ENCODE peak calls at places on chromosomes 7 and 10, in ten cellular contexts. L is brain microvascular endothelial cell, U is mesenchymal stem cell, C is tibial nerve, B is WERI-Rb-1, P is H9, V is substantia nigra, Y is heart left ventricle, D is right lobe of liver, F is GM23248. X is an unnamed sample.

GRCh38 chr7:20359397-20359963 is 28.8 kb downstream of the ITGB8 start:
- DNase-seq in L (no peak), U (no peak), C (no peak), B (no peak), P (no peak), V (no peak), Y (no peak), D (no peak), F (peak), X (no peak)

GRCh38 chr7:123675092-123675473 is 19.4 kb downstream of the LMOD2 start:
- DNase-seq in L (no peak), U (peak), C (no peak), B (no peak), P (no peak), V (no peak), Y (no peak), D (no peak), F (peak), X (no peak)

GRCh38 chr10:71631007-71631859 is 88.3 kb downstream of the C10orf105 start:
- DNase-seq in L (no peak), U (no peak), C (no peak), B (peak), P (no peak), V (no peak), Y (no peak), D (no peak), F (no peak), X (no peak)

GRCh38 chr10:49662169-49662830 is 17.2 kb upstream of the C10orf53 start:
- DNase-seq in L (no peak), U (no peak), C (no peak), B (no peak), P (no peak), V (no peak), Y (no peak), D (no peak), F (no peak), X (no peak)

GRCh38 chr10:11396311-11396960 is 215.0 kb downstream of the USP6NL start:
- DNase-seq in L (no peak), U (no peak), C (no peak), B (no peak), P (no peak), V (no peak), Y (no peak), D (no peak), F (no peak), X (no peak)

GRCh38 chr7:99137418-99138180 is 6.3 kb downstream of the SMURF1 start:
- DNase-seq in L (peak), U (peak), C (no peak), B (no peak), P (peak), V (no peak), Y (no peak), D (no peak), F (peak), X (no peak)

GRCh38 chr10:122140477-122140902 is 130.6 kb upstream of the BTBD16 start:
- DNase-seq in L (peak), U (peak), C (no peak), B (no peak), P (no peak), V (no peak), Y (no peak), D (no peak), F (peak), X (peak)

GRCh38 chr7:70016044-70016770 is 417.9 kb downstream of the AUTS2 start:
- DNase-seq in L (peak), U (peak), C (no peak), B (no peak), P (no peak), V (no peak), Y (no peak), D (no peak), F (no peak), X (no peak)

GRCh38 chr7:22866965-22867364 is 44.3 kb upstream of the TOMM7 start:
- DNase-seq in L (peak), U (no peak), C (no peak), B (no peak), P (no peak), V (no peak), Y (no peak), D (no peak), F (peak), X (no peak)

GRCh38 chr7:6451224-6451705 is 3.5 kb upstream of the DAGLB start:
- DNase-seq in L (no peak), U (no peak), C (no peak), B (no peak), P (no peak), V (no peak), Y (no peak), D (no peak), F (no peak), X (no peak)

GRCh38 chr10:69361303-69361614 is 55.5 kb downstream of the TACR2 start:
- DNase-seq in L (no peak), U (no peak), C (no peak), B (no peak), P (no peak), V (no peak), Y (no peak), D (no peak), F (no peak), X (peak)

GRCh38 chr10:57017356-57018037 is 656.4 kb upstream of the ZWINT start:
- DNase-seq in L (no peak), U (no peak), C (no peak), B (no peak), P (no peak), V (no peak), Y (no peak), D (no peak), F (no peak), X (no peak)

GRCh38 chr10:31947144-31947926 is 18.7 kb upstream of the ARHGAP12 start:
- DNase-seq in L (peak), U (peak), C (no peak), B (no peak), P (no peak), V (no peak), Y (no peak), D (no peak), F (peak), X (no peak)

GRCh38 chr7:66114743-66115727 is at the start of gene CRCP:
- DNase-seq in L (peak), U (peak), C (peak), B (peak), P (peak), V (peak), Y (peak), D (peak), F (peak), X (peak)

DNA sequence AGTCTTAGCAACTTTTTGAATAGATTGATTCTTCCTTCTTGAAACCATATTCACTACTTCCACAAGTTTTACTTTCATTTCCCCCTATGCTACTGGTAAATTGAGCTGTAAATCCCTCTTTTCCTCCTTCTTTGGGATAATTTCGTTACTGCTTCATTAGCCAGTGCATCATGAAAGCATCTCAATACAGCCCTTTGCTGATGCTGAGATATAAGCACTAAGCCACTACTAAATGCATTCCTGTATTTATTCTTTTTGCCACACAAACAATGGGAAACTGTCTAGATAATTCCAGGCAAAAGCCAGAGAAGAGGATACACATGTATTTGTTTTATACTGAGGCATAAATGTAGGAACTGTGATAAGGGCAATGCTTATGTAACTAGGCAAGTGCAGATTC is 313.9 kb downstream of the NXPH1 start:
- DNase-seq in L (no peak), U (no peak), C (no peak), B (no peak), P (no peak), V (no peak), Y (no peak), D (no peak), F (no peak), X (no peak)
- H3K27ac ChIP-seq in L (no peak), U (no peak), C (no peak), B (no peak), P (no peak), V (no peak), Y (no peak), D (no peak), F (no peak), X (no peak)

DNA sequence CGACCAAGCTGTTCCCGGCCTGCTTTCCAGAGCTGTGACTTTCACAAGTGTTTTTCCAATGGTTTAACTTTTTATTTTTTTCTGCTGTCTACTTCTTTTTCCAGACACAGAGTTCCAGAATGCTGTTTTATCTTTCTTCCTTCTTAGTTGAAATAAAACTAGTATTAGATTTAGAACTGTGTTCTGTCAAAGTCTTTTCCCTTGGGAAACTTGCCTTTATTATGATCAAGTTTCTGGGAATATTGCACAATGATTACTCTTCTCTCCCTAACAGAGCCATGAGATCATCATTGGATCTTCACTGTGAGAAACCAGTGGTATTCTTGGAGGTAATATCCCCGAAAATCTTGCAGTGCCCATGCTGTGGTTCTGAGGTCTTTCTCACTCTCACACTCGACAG is 104.9 kb upstream of the KCND2 start:
- DNase-seq in L (no peak), U (peak), C (no peak), B (no peak), P (no peak), V (no peak), Y (no peak), D (no peak), F (peak), X (no peak)
- H3K27ac ChIP-seq in L (peak), U (no peak), C (peak), B (no peak), P (no peak), V (no peak), Y (no peak), D (no peak), F (peak), X (peak)

DNA sequence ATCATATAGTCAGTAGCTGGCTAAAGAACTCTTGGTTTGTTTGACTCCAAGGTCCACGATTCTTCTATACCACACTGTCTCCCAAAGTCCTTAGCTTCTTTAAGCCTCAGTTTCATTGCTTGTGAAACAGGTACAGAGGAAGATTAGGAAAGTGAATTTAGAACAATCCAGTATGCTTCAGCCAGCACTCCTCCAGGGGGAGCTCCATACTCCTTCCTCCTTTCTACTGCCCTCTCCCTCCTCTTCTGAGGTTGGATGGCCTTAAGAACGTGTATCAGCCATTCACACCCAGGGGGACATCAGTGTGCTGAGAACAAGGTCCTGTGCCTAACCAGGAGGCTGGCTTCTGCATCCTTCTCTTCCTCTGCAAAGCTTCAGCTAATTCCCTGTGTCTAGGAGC is 54.8 kb upstream of the CALD1 start:
- DNase-seq in L (peak), U (peak), C (no peak), B (no peak), P (peak), V (no peak), Y (no peak), D (no peak), F (peak), X (no peak)
- H3K27ac ChIP-seq in L (no peak), U (no peak), C (peak), B (no peak), P (no peak), V (no peak), Y (no peak), D (no peak), F (no peak), X (no peak)

DNA sequence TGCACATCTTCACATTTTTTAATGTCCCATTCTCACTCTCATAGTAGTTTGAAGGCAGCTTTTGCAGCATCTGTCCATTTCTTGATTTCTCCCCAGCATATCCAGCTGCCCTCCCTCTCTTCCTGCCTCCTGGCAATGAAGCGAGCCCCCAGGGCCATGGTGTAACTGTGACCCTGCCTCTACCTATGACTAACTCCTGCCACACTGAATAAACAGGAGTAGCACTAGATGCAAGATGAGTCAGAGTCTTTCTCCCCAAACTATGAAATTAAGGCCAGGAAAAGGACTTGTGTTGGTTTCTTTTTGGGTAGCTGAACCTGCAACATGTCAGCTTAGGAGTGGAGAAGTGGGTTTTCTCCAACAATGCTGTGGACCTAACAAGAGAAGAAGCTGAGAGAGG is 329.0 kb downstream of the RNLS start:
- DNase-seq in L (peak), U (peak), C (no peak), B (no peak), P (no peak), V (no peak), Y (no peak), D (peak), F (peak), X (peak)
- H3K27ac ChIP-seq in L (no peak), U (no peak), C (peak), B (no peak), P (no peak), V (no peak), Y (no peak), D (no peak), F (no peak), X (peak)

GRCh38 chr10:12943425-12943824 is 58.1 kb downstream of the CCDC3 start:
- DNase-seq in L (no peak), U (no peak), C (no peak), B (no peak), P (peak), V (no peak), Y (no peak), D (no peak), F (no peak), X (no peak)

GRCh38 chr10:12937527-12937926 is 64.0 kb downstream of the CCDC3 start:
- DNase-seq in L (no peak), U (peak), C (no peak), B (no peak), P (no peak), V (no peak), Y (no peak), D (no peak), F (peak), X (no peak)

GRCh38 chr10:12938271-12938670 is 63.2 kb downstream of the CCDC3 start:
- DNase-seq in L (no peak), U (no peak), C (no peak), B (no peak), P (no peak), V (no peak), Y (no peak), D (no peak), F (no peak), X (no peak)

GRCh38 chr10:12941966-12942365 is 59.5 kb downstream of the CCDC3 start:
- DNase-seq in L (no peak), U (no peak), C (no peak), B (no peak), P (no peak), V (no peak), Y (no peak), D (no peak), F (no peak), X (no peak)

DNA sequence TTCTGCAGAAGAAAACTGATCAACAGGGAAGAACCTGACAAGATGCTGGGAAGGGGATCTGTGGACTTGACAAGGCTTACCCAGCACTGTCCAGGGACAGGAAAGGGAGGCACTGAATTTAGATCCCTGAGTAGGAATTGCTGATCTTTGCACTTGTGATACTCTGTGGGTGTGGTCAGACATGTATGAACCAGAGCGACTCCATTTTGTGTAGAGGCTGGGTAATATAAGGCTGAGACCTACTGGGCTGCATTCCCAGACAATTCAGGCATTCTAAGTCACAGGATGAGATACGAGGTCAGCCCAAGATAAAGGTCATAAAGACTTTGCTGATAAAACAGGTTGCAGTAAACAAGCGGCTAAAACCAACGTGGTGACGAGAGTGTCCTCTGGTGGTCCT is 60.7 kb downstream of the CCDC3 start:
- DNase-seq in L (no peak), U (no peak), C (no peak), B (no peak), P (no peak), V (no peak), Y (no peak), D (no peak), F (no peak), X (no peak)
- H3K27ac ChIP-seq in L (no peak), U (no peak), C (no peak), B (no peak), P (no peak), V (no peak), Y (no peak), D (no peak), F (no peak), X (no peak)

GRCh38 chr10:127035827-127036226 is 130.6 kb downstream of the DOCK1 start:
- DNase-seq in L (no peak), U (no peak), C (no peak), B (no peak), P (no peak), V (no peak), Y (no peak), D (no peak), F (no peak), X (no peak)

GRCh38 chr10:127033116-127033515 is 127.9 kb downstream of the DOCK1 start:
- DNase-seq in L (no peak), U (no peak), C (no peak), B (no peak), P (no peak), V (no peak), Y (no peak), D (no peak), F (no peak), X (no peak)

GRCh38 chr10:127034224-127034623 is 129.0 kb downstream of the DOCK1 start:
- DNase-seq in L (no peak), U (no peak), C (no peak), B (no peak), P (no peak), V (no peak), Y (no peak), D (no peak), F (no peak), X (no peak)

GRCh38 chr10:127033569-127034175 is 128.4 kb downstream of the DOCK1 start:
- DNase-seq in L (no peak), U (no peak), C (no peak), B (no peak), P (no peak), V (no peak), Y (no peak), D (no peak), F (no peak), X (no peak)

GRCh38 chr10:127034790-127035189 is 129.6 kb downstream of the DOCK1 start:
- DNase-seq in L (no peak), U (no peak), C (no peak), B (peak), P (no peak), V (no peak), Y (no peak), D (no peak), F (no peak), X (no peak)
- H3K27ac ChIP-seq in L (no peak), U (no peak), C (no peak), B (no peak), P (no peak), V (no peak), Y (no peak), D (no peak), F (no peak), X (no peak)

GRCh38 chr10:94105226-94105625 is 111.5 kb downstream of the PLCE1 start:
- DNase-seq in L (no peak), U (no peak), C (no peak), B (no peak), P (no peak), V (no peak), Y (no peak), D (no peak), F (no peak), X (no peak)
- H3K27ac ChIP-seq in L (no peak), U (no peak), C (no peak), B (no peak), P (no peak), V (no peak), Y (no peak), D (no peak), F (no peak), X (no peak)

GRCh38 chr10:6482737-6483362 is 97.2 kb downstream of the PRKCQ start:
- DNase-seq in L (no peak), U (no peak), C (no peak), B (no peak), P (no peak), V (no peak), Y (no peak), D (no peak), F (no peak), X (no peak)
- H3K27ac ChIP-seq in L (no peak), U (no peak), C (no peak), B (no peak), P (no peak), V (no peak), Y (no peak), D (no peak), F (no peak), X (no peak)

GRCh38 chr10:132464256-132465192 is 67.5 kb downstream of the PWWP2B start:
- DNase-seq in L (no peak), U (no peak), C (peak), B (no peak), P (no peak), V (peak), Y (peak), D (peak), F (peak), X (peak)

GRCh38 chr10:132462463-132463332 is 65.7 kb downstream of the PWWP2B start:
- DNase-seq in L (no peak), U (no peak), C (no peak), B (no peak), P (no peak), V (no peak), Y (no peak), D (peak), F (no peak), X (peak)

GRCh38 chr10:132461683-132462231 is 64.8 kb downstream of the PWWP2B start:
- DNase-seq in L (no peak), U (no peak), C (no peak), B (no peak), P (no peak), V (no peak), Y (no peak), D (peak), F (peak), X (peak)

GRCh38 chr10:132465193-132465888 is 68.3 kb downstream of the PWWP2B start:
- DNase-seq in L (no peak), U (no peak), C (no peak), B (no peak), P (no peak), V (no peak), Y (no peak), D (peak), F (no peak), X (peak)

GRCh38 chr10:132463333-132464255 is 66.6 kb downstream of the PWWP2B start:
- DNase-seq in L (no peak), U (no peak), C (no peak), B (no peak), P (no peak), V (no peak), Y (no peak), D (peak), F (peak), X (peak)
- H3K27ac ChIP-seq in L (no peak), U (no peak), C (peak), B (no peak), P (no peak), V (peak), Y (peak), D (no peak), F (no peak), X (peak)